ENCODE peak calls at places on chromosomes 6 and 20, in nine cellular contexts. J is activated B cell treated with CpG ODN at 0.5 μM for 24 hours; W is adipocyte; H is effector memory CD8-positive, alpha-beta T cell; K is AG10803; U is C1 segment of cervical spinal cord; N is adrenal gland; O is activated CD8-positive, alpha-beta T cell treated with anti-CD3 and anti-CD28 coated beads for 36 hours; M is endothelial cell. V is an unnamed sample.
A peak's percentile ranks its signal among the peaks of the same experiment; 100 is the strongest.

GRCh38 chr6:46134216-46134615 is 4.4 kb downstream of the ENPP4 start:
- DNase-seq in M (no peak), J (no peak), H (no peak), N (no peak), U (no peak), O (no peak), K (no peak), W (no peak), V (no peak)

GRCh38 chr6:164006459-164006858 is 591.9 kb downstream of the QKI start:
- DNase-seq in H (no peak), O (no peak), N (no peak), M (no peak), J (no peak), U (no peak), K (no peak), W (no peak), V (no peak)

GRCh38 chr20:46951405-46951804 is 56.8 kb downstream of the EYA2 start:
- DNase-seq in M (no peak), U (no peak), J (no peak), H (no peak), O (peak; percentile 17), N (no peak), K (peak; percentile 33), W (no peak), V (no peak)

GRCh38 chr6:61755739-61756138 is 530.3 kb downstream of the KHDRBS2 start:
- DNase-seq in W (no peak), U (no peak), K (no peak), M (no peak), O (no peak), H (no peak), N (no peak), J (no peak), V (no peak)

GRCh38 chr20:57841297-57841866 is 131.6 kb upstream of the PMEPA1 start:
- DNase-seq in U (no peak), H (no peak), M (no peak), K (no peak), J (no peak), W (no peak), O (no peak), N (no peak), V (no peak)

GRCh38 chr20:49392745-49393144 is 89.7 kb downstream of the KCNB1 start:
- DNase-seq in H (no peak), K (no peak), W (no peak), J (no peak), M (no peak), O (no peak), U (no peak), N (no peak), V (no peak)

GRCh38 chr20:24617080-24617432 is 147.6 kb downstream of the SYNDIG1 start:
- DNase-seq in O (no peak), W (no peak), K (no peak), U (no peak), M (no peak), H (no peak), J (no peak), N (no peak), V (no peak)

GRCh38 chr6:4936681-4937041 is 67.2 kb downstream of the RPP40 start:
- DNase-seq in H (no peak), J (no peak), O (peak; percentile 12), N (peak; percentile 62), W (peak; percentile 72), U (no peak), M (no peak), K (peak; percentile 63), V (no peak)

GRCh38 chr20:13915244-13915643 is 75.2 kb downstream of the SEL1L2 start:
- DNase-seq in J (no peak), O (no peak), K (no peak), N (no peak), M (no peak), U (no peak), H (no peak), W (no peak), V (no peak)

GRCh38 chr20:22795897-22796296 is 211.5 kb upstream of the FOXA2 start:
- DNase-seq in N (peak; percentile 39), O (no peak), H (no peak), U (no peak), M (no peak), K (peak; percentile 95), J (no peak), W (peak; percentile 97), V (no peak)

GRCh38 chr20:59074456-59074855 is 31.9 kb upstream of the PRELID3B start:
- DNase-seq in N (no peak), U (no peak), K (no peak), J (no peak), W (peak; percentile 5), O (peak; percentile 57), H (no peak), M (no peak), V (no peak)

GRCh38 chr20:61556116-61556515 is 304.1 kb downstream of the CDH4 start:
- DNase-seq in J (no peak), N (no peak), H (no peak), O (no peak), M (no peak), W (peak; percentile 15), K (peak; percentile 95), U (no peak), V (no peak)

GRCh38 chr6:114083251-114083650 is 112.3 kb upstream of the HDAC2 start:
- DNase-seq in W (no peak), J (no peak), N (no peak), U (no peak), K (no peak), O (no peak), H (no peak), M (no peak), V (no peak)

GRCh38 chr6:16436550-16436949 is 198.2 kb downstream of the GMPR start:
- DNase-seq in K (no peak), N (no peak), M (no peak), J (no peak), O (peak; percentile 61), U (no peak), H (no peak), W (no peak), V (no peak)

GRCh38 chr6:153537422-153537821 is 406.3 kb upstream of the RGS17 start:
- DNase-seq in W (no peak), M (no peak), N (no peak), H (no peak), K (peak; percentile 18), J (no peak), U (no peak), O (no peak), V (no peak)

GRCh38 chr6:110415297-110415916 is at the start of gene DDO:
- DNase-seq in K (peak; percentile 20), H (no peak), U (peak; percentile 93), O (no peak), J (no peak), N (peak; percentile 98), W (no peak), M (no peak), V (peak; percentile 58)

GRCh38 chr6:162726997-162727346 is 594 bp downstream of the PRKN start:
- DNase-seq in O (no peak), H (no peak), M (no peak), W (peak; percentile 43), U (no peak), N (peak; percentile 7), K (no peak), J (no peak), V (no peak)

GRCh38 chr20:16760431-16761304 is 12.5 kb downstream of the OTOR start:
- DNase-seq in H (no peak), J (no peak), M (no peak), N (no peak), O (no peak), U (no peak), K (no peak), W (no peak), V (no peak)

GRCh38 chr6:45724511-45724910 is 291.1 kb downstream of the CLIC5 start:
- DNase-seq in N (peak; percentile 85), M (no peak), J (no peak), K (peak; percentile 77), U (no peak), H (no peak), W (peak; percentile 59), O (no peak), V (no peak)

GRCh38 chr6:169702640-169703246 is 817 bp downstream of the C6orf120 start:
- DNase-seq in H (no peak), N (no peak), M (peak; percentile 13), O (peak; percentile 56), U (no peak), W (peak; percentile 43), K (no peak), J (peak; percentile 51), V (no peak)

GRCh38 chr6:36285187-36285612 is 15.3 kb downstream of the PNPLA1 start:
- DNase-seq in O (peak; percentile 5), W (no peak), K (no peak), U (no peak), H (no peak), N (no peak), J (no peak), M (no peak), V (peak; percentile 10)

GRCh38 chr6:155090166-155090565 is 95.1 kb downstream of the TIAM2 start:
- DNase-seq in N (no peak), K (no peak), H (no peak), W (no peak), M (no peak), U (no peak), J (no peak), O (no peak), V (no peak)

GRCh38 chr6:22433745-22434144 is 135.6 kb upstream of the HDGFL1 start:
- DNase-seq in J (no peak), N (no peak), W (no peak), O (no peak), H (no peak), K (no peak), U (no peak), M (no peak), V (no peak)

GRCh38 chr20:43189614-43190331 is at the start of gene PTPRT:
- DNase-seq in W (no peak), J (no peak), H (no peak), U (no peak), K (no peak), N (no peak), M (no peak), O (no peak), V (no peak)

GRCh38 chr6:154615483-154616025 is 105.1 kb upstream of the CNKSR3 start:
- DNase-seq in H (no peak), K (peak; percentile 39), O (no peak), W (peak; percentile 18), M (no peak), N (peak; percentile 55), U (no peak), J (no peak), V (peak; percentile 9)

GRCh38 chr20:8721098-8721497 is 347.8 kb upstream of the PLCB4 start:
- DNase-seq in W (peak; percentile 86), H (peak; percentile 25), K (peak; percentile 71), N (peak; percentile 60), J (no peak), O (peak; percentile 37), M (peak; percentile 55), U (no peak), V (peak; percentile 27)

GRCh38 chr6:78670802-78671201 is 196.5 kb upstream of the IRAK1BP1 start:
- DNase-seq in M (no peak), N (no peak), U (no peak), H (no peak), W (no peak), J (no peak), O (no peak), K (no peak), V (no peak)